ENCODE peak calls at places on chromosomes 4 and X, in seven cellular contexts. H is naive thymus-derived CD8-positive, alpha-beta T cell; U is SW480; O is WTC11; B is endodermal cell; R is Right ventricle myocardium superior; A is iPS DF 6.9. S is an unnamed sample.

GRCh38 chr4:37976991-37977470 is 16.8 kb downstream of the PTTG2 start:
- DNase-seq in H (peak), U (peak), O (peak), B (peak), R (peak), A (no peak), S (no peak)

GRCh38 chr4:81032174-81032551 is 1.7 kb downstream of the BMP3 start:
- DNase-seq in H (no peak), U (no peak), O (no peak), B (peak), R (no peak), A (no peak), S (no peak)

GRCh38 chrX:1629244-1629643 is 14.4 kb downstream of the ASMT start:
- DNase-seq in H (no peak), U (no peak), O (no peak), B (peak), R (no peak), A (no peak), S (no peak)

GRCh38 chrX:48999030-48999429 is 3.0 kb downstream of the GRIPAP1 start:
- DNase-seq in H (no peak), U (no peak), O (no peak), B (no peak), R (no peak), A (no peak), S (no peak)

GRCh38 chr4:30094866-30095265 is 625.3 kb upstream of the PCDH7 start:
- DNase-seq in H (no peak), U (no peak), O (no peak), B (no peak), R (no peak), A (no peak), S (no peak)

GRCh38 chr4:89111833-89112563 is 665 bp downstream of the TIGD2 start:
- DNase-seq in H (no peak), U (peak), O (no peak), B (no peak), R (no peak), A (no peak), S (no peak)

GRCh38 chr4:80215449-80216052 is 18.2 kb downstream of the PRDM8 start:
- DNase-seq in H (no peak), U (peak), O (no peak), B (no peak), R (no peak), A (no peak), S (peak)

GRCh38 chr4:140027135-140027534 is 126.8 kb downstream of the MAML3 start:
- DNase-seq in H (no peak), U (no peak), O (no peak), B (no peak), R (no peak), A (no peak), S (no peak)

GRCh38 chr4:653831-654525 is 20.1 kb downstream of the ATP5ME start:
- DNase-seq in H (no peak), U (no peak), O (no peak), B (no peak), R (no peak), A (no peak), S (no peak)

S was measured in NCI-H1436 treated with DMSO at 0.1 percent for 48 hours.